ENCODE peak calls at places on chromosomes 5 and 9, in six cellular contexts. R is endodermal cell, U is uterus, T is SJSA1, B is psoas muscle, O is transverse colon. H is an unnamed sample. For H3K27me3 and H3K4me1, the result is how much of the 10 kb centered on the place peaks cover.

GRCh38 chr5:146862641-146863040 is 15.9 kb downstream of the PPP2R2B start:
- DNase-seq in O (no peak), B (no peak), R (no peak), T (no peak), U (no peak), H (no peak)

GRCh38 chr5:96610747-96611146 is 51.4 kb upstream of the CAST start:
- DNase-seq in B (no peak), R (no peak), O (no peak), U (no peak), T (no peak), H (no peak)

GRCh38 chr9:84875193-84875592 is 205.7 kb downstream of the NTRK2 start:
- DNase-seq in R (no peak), B (no peak), T (no peak), O (no peak), U (no peak), H (no peak)

GRCh38 chr5:95924720-95925119 is 36.9 kb downstream of the ELL2 start:
- DNase-seq in T (no peak), B (no peak), U (no peak), O (no peak), R (no peak), H (no peak)

GRCh38 chr5:9622891-9623547 is 7.1 kb downstream of the TAS2R1 start:
- DNase-seq in O (no peak), U (no peak), T (peak), R (no peak), B (no peak), H (no peak)

GRCh38 chr9:93968451-93969327 is 13.5 kb upstream of the BARX1 start:
- DNase-seq in B (no peak), U (no peak), O (no peak), T (peak), R (peak), H (no peak)

GRCh38 chr9:76642074-76642473 is 122.2 kb upstream of the PCA3 start:
- DNase-seq in T (no peak), B (no peak), U (no peak), R (no peak), O (no peak), H (no peak)

GRCh38 chr9:105405514-105406131 is 42.2 kb upstream of the FSD1L start:
- DNase-seq in U (no peak), O (no peak), T (peak), B (no peak), R (no peak), H (no peak)

GRCh38 chr5:141814064-141814982 is 63.9 kb downstream of the PCDH1 start:
- DNase-seq in B (peak), R (peak), U (peak), T (no peak), O (peak), H (no peak)

GRCh38 chr5:93433422-93433821 is 147.6 kb downstream of the NR2F1-AS1 start:
- DNase-seq in U (no peak), O (no peak), R (no peak), T (no peak), B (no peak), H (no peak)

GRCh38 chr9:75228893-75229292 is 140.6 kb downstream of the OSTF1 start:
- DNase-seq in O (peak), B (no peak), R (no peak), T (no peak), U (no peak), H (no peak)

GRCh38 chr9:95078934-95079333 is 238.6 kb downstream of the FANCC start:
- DNase-seq in O (no peak), U (peak), B (no peak), T (no peak), R (peak), H (no peak)

GRCh38 chr5:17065468-17065867 is 129.4 kb upstream of the MYO10 start:
- DNase-seq in O (no peak), U (no peak), R (peak), B (no peak), T (no peak), H (no peak)

GRCh38 chr9:79559501-79560181 is 12.1 kb upstream of the TLE4 start:
- DNase-seq in B (no peak), R (no peak), O (no peak), U (no peak), T (peak), H (no peak)

GRCh38 chr5:176821441-176821840 is 11.1 kb downstream of the UNC5A start:
- DNase-seq in T (no peak), O (no peak), B (no peak), R (no peak), U (no peak), H (no peak)
- H3K27me3 ChIP-seq in T (half or more), O (half or more), B (under half), R (under half), U (under half), H (under half)

DNA sequence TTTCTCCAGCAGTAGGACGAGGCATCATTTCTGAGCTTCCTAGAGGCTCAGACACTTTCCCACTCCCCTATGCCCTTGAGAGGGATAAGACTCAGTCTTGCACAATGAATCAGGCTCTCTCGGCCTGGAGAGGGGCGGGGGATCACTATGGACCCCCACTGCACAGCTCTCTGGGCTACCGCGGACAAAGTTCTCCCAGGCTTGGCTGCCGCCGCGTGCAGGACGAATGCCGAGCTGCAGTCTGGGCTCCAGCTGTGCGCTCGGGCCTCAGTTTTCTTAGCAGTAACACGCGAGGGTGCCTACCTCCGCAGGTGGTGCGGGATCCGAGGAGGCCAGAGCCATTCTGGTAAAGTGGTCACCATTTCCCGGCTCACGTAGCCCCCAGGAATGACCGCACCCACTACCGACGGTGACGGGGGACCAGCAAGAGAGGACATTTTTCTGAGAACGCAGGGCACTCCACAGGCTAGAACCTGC is 3.4 kb upstream of the MYORG start:
- DNase-seq in O (no peak), T (no peak), R (no peak), U (no peak), B (no peak), H (peak)
- H3K4me3 ChIP-seq in O (peak), T (no peak), R (peak), U (peak), B (peak), H (peak)

DNA sequence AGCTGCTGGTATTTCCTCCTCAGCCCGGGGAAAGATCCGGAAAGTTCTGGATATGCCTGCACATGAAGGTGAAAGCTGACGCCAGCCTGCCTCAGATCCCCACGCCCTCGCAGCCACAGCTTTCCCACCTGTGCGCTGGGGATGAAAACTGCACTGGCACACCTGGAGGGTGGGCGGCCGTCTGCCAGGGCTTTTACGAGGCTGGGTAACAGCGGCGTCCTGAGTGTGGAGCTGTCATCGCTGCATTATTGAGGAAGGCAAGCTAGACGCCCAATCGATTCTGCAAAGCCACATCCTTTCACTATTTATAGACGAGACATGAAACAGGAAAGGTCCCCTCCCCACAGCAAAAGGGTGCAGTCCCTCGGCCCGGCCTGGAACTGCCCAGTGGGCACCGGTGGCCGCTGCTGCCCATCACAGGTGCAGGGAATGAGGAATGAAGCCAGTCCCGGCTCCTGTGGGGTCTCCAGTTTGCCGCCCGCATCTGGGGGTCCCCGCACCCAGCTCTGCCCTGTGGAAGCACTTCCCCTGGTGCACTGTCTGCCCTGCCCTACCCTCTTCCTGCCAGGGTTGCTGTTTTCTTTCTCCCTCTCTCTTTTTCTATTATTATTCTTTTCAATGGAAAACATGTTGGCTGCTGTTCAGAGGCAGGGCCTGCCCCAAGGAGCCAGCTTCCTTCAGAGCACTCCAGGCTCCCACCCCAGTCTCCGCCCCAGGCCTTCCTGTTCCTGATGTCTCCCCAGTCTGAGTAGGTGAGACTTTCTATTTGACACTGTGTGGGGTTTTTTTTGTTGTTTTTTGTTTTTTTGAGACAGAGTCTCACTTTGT is 7.0 kb downstream of the NOTCH1 start:
- DNase-seq in T (no peak), U (no peak), R (no peak), O (peak), B (no peak), H (peak)
- H3K4me1 ChIP-seq in T (under half), U (under half), R (under half), O (half or more), B (under half), H (half or more)

DNA sequence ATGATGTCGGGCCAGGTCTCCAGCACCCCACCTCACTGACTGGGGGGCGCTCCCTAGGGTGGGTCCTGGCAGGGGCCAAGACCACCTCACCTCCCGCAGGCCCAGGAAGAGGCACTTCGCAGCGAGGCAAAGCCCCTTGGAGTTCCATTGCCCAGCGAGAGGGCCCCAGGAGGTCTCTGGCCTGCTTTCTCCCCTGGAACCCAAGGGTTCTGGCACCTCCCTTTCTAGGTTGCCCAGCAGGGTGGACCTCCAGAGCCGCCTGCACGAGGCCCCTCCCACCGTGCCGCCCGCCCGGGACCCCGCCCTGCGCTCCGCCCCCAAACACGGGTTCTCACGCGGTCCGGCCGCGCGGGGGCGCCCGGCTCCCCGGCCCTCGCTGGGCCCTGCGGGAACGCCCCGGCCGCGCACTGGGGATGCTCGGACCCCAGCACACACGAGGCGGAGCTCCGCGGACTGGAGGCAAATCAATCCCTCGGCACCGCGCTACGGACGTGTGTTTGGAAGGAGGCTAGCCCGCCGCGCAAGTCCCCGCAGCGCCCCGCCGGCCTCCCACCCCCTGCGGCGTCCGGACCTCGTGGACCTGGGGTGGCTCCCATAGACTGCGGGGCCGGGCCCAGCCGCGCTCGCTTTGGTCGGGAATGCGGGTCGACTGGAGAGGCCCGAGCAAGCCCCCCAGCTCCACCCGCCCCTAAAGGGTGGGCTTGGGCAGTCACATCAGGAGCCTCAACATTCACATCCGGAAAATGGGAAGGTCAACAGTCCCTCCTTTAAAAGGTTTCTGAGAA is 99.5 kb upstream of the LMX1B start:
- DNase-seq in B (peak), O (peak), U (no peak), T (peak), R (peak), H (peak)
- H3K27me3 ChIP-seq in B (under half), O (half or more), U (under half), T (under half), R (under half), H (under half)

GRCh38 chr5:139688088-139688702 is 40.0 kb downstream of the CXXC5 start:
- DNase-seq in B (no peak), U (no peak), T (no peak), O (no peak), R (peak), H (no peak)

GRCh38 chr5:139691275-139691629 is 43.1 kb downstream of the CXXC5 start:
- DNase-seq in B (no peak), U (no peak), O (no peak), R (no peak), T (no peak), H (no peak)

GRCh38 chr5:139690385-139691274 is 42.5 kb downstream of the CXXC5 start:
- DNase-seq in B (no peak), U (peak), O (no peak), R (peak), T (no peak), H (no peak)

GRCh38 chr5:139688712-139689413 is 40.7 kb downstream of the CXXC5 start:
- DNase-seq in U (no peak), O (no peak), R (peak), T (no peak), B (no peak), H (no peak)

GRCh38 chr5:139689631-139690384 is 41.7 kb downstream of the CXXC5 start:
- DNase-seq in T (peak), R (peak), U (no peak), B (no peak), O (peak), H (no peak)
- H3K4me3 ChIP-seq in T (no peak), R (no peak), U (no peak), B (peak), O (no peak), H (no peak)

GRCh38 chr9:131672451-131672850 is 67.4 kb downstream of the RAPGEF1 start:
- DNase-seq in T (no peak), O (no peak), B (no peak), U (peak), R (no peak), H (no peak)
- H3K4me1 ChIP-seq in T (under half), O (half or more), B (half or more), U (under half), R (under half), H (half or more)

GRCh38 chr5:135131801-135132675 is 98.0 kb upstream of the PITX1 start:
- DNase-seq in O (peak), R (no peak), T (no peak), B (no peak), U (no peak), H (no peak)
- H3K27me3 ChIP-seq in O (under half), R (under half), T (under half), B (under half), U (under half), H (under half)

GRCh38 chr5:143456952-143457547 is 53.6 kb upstream of the NR3C1 start:
- DNase-seq in O (no peak), B (no peak), R (no peak), U (no peak), T (no peak), H (no peak)

GRCh38 chr5:143459433-143459832 is 55.9 kb upstream of the NR3C1 start:
- DNase-seq in R (no peak), T (no peak), O (no peak), B (no peak), U (no peak), H (no peak)

GRCh38 chr5:143453722-143454121 is 50.2 kb upstream of the NR3C1 start:
- DNase-seq in O (no peak), U (no peak), B (no peak), R (no peak), T (no peak), H (no peak)

GRCh38 chr5:143449772-143450171 is 46.3 kb upstream of the NR3C1 start:
- DNase-seq in B (no peak), U (no peak), T (no peak), O (no peak), R (no peak), H (no peak)

DNA sequence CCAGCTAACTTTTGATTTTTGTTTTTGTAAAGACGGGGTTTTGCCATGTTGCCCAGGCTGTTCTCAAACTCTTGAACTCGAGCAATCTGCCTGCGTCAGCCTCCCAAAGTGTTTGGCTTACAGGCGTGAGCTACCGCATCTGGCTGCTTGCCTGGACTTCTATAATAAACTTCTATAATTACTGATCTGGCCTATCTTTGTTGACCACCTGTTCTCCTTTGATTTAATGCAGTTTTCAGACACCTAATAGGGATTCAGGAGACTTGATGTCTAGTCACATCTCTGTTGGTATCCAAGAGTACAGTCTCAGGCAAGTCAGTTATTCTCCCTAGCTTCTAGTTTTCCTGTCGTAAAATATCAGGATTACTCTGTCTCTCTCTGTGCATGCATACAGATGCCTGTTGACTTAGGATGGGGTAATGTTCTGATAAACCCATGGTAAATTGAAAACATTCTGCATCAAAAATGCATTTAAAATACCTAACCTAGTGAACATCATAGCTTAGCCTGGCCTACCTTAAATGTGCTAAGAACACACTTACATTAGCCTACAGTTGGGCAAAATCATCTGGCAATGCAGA is 51.5 kb upstream of the NR3C1 start:
- DNase-seq in R (no peak), O (no peak), U (no peak), T (no peak), B (no peak), H (no peak)
- H3K4me3 ChIP-seq in R (no peak), O (no peak), U (no peak), T (no peak), B (no peak), H (no peak)

H was measured in CD4-positive, CD25-positive, alpha-beta regulatory T cell.